ENCODE peak calls at places on chromosomes 12 and 14, in nine cellular contexts. A is psoas muscle, P is OCI-LY7, F is lower lobe of right lung, C is WERI-Rb-1, J is fibroblast of lung, Z is esophagus muscularis mucosa, U is tibial nerve, K is iPS DF 6.9. T is an unnamed sample. For H3K9me3, the result is how much of the 10 kb centered on the place peaks cover.

GRCh38 chr14:94079891-94080605 is 954 bp downstream of the DDX24 start:
- DNase-seq in A (no peak), P (no peak), F (no peak), C (peak), J (peak), Z (no peak), U (no peak), K (no peak), T (no peak)

GRCh38 chr14:96581026-96581425 is 78.8 kb downstream of the PAPOLA start:
- DNase-seq in A (no peak), P (no peak), F (no peak), C (no peak), J (no peak), Z (no peak), U (no peak), K (no peak), T (no peak)

GRCh38 chr12:18345021-18345735 is 83.9 kb downstream of the PIK3C2G start:
- DNase-seq in A (no peak), P (no peak), F (no peak), C (no peak), J (no peak), Z (no peak), U (no peak), K (no peak), T (no peak)

GRCh38 chr14:104240426-104241157 is 102.2 kb downstream of the KIF26A start:
- DNase-seq in A (no peak), P (peak), F (peak), C (no peak), J (no peak), Z (no peak), U (no peak), K (no peak), T (no peak)

GRCh38 chr14:59018978-59019377 is 169.5 kb upstream of the DAAM1 start:
- DNase-seq in A (no peak), P (no peak), F (no peak), C (peak), J (no peak), Z (no peak), U (no peak), K (peak), T (no peak)

GRCh38 chr14:95722525-95723190 is 8.7 kb upstream of the TCL1A start:
- DNase-seq in A (no peak), P (no peak), F (no peak), C (no peak), J (no peak), Z (peak), U (no peak), K (no peak), T (no peak)

GRCh38 chr14:72907886-72908285 is 14.0 kb upstream of the DPF3 start:
- DNase-seq in A (no peak), P (no peak), F (no peak), C (no peak), J (peak), Z (no peak), U (no peak), K (no peak), T (no peak)

GRCh38 chr14:68842298-68842697 is 49.4 kb upstream of the ZFP36L1 start:
- DNase-seq in A (no peak), P (no peak), F (no peak), C (no peak), J (peak), Z (peak), U (no peak), K (no peak), T (no peak)

GRCh38 chr12:20000229-20000869 is 368.0 kb upstream of the PDE3A start:
- DNase-seq in A (no peak), P (no peak), F (no peak), C (no peak), J (no peak), Z (no peak), U (no peak), K (no peak), T (no peak)

GRCh38 chr12:130708648-130709047 is 7.5 kb downstream of the RIMBP2 start:
- DNase-seq in A (no peak), P (no peak), F (no peak), C (no peak), J (no peak), Z (no peak), U (no peak), K (no peak), T (no peak)

GRCh38 chr14:68246074-68246980 is 426.7 kb downstream of the RAD51B start:
- DNase-seq in A (no peak), P (no peak), F (no peak), C (no peak), J (no peak), Z (no peak), U (no peak), K (no peak), T (no peak)

GRCh38 chr12:50211392-50212070 is 44.4 kb upstream of the CERS5 start:
- DNase-seq in A (no peak), P (peak), F (no peak), C (no peak), J (no peak), Z (no peak), U (no peak), K (no peak), T (no peak)

GRCh38 chr12:54300732-54301427 is at the start of gene NFE2:
- DNase-seq in A (peak), P (no peak), F (peak), C (peak), J (peak), Z (no peak), U (no peak), K (peak), T (no peak)

GRCh38 chr14:19920021-19920657 is at the start of gene OR4K5:
- DNase-seq in A (no peak), P (no peak), F (no peak), C (no peak), J (no peak), Z (no peak), U (no peak), K (no peak), T (no peak)

GRCh38 chr12:10901427-10901826 is 7.9 kb downstream of the TAS2R13 start:
- DNase-seq in A (no peak), P (no peak), F (no peak), C (no peak), J (no peak), Z (no peak), U (no peak), K (no peak), T (no peak)

GRCh38 chr12:88111074-88111652 is 30.7 kb downstream of the CEP290 start:
- DNase-seq in A (no peak), P (peak), F (no peak), C (no peak), J (peak), Z (no peak), U (no peak), K (peak), T (no peak)
- H3K9me3 ChIP-seq in A (under half), P (under half), F (under half), C (under half), J (under half), Z (under half), U (under half), K (under half), T (under half)

DNA sequence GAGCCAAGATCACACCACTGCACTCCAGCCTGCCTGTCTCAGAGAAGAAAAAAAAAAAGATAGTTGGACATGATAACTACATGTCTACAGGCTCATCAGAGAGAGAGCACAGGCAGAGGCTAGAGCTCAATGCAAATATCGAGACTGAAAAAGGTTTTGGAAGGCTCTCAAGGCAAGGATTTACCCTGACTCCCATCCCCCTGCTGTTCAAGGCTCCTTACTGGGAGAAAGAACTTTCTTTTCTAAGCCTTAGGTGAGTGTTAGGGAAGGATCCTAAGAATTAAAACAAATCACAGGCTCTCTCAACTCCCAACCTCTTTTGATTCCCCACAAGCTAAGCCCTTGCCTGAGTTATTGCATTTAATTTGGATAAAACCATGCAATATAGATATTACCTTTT is 525.1 kb downstream of the DIO2 start:
- DNase-seq in A (no peak), P (no peak), F (no peak), C (no peak), J (no peak), Z (no peak), U (no peak), K (no peak), T (no peak)
- H3K9me3 ChIP-seq in A (under half), P (under half), F (under half), C (under half), J (under half), Z (under half), U (under half), K (under half), T (under half)

GRCh38 chr12:38053113-38053512 is 263.5 kb upstream of the ALG10B start:
- DNase-seq in A (no peak), P (no peak), F (no peak), C (no peak), J (no peak), Z (no peak), U (no peak), K (no peak), T (no peak)
- H3K9me3 ChIP-seq in A (under half), P (under half), F (under half), C (under half), J (under half), Z (under half), U (under half), K (under half), T (under half)

GRCh38 chr12:79223761-79224160 is 359.2 kb downstream of the SYT1 start:
- DNase-seq in A (no peak), P (no peak), F (no peak), C (no peak), J (no peak), Z (no peak), U (no peak), K (no peak), T (no peak)
- H3K9me3 ChIP-seq in A (under half), P (under half), F (under half), C (under half), J (under half), Z (under half), U (under half), K (under half), T (under half)

GRCh38 chr14:79708426-79708825 is 502.9 kb downstream of the DIO2 start:
- DNase-seq in A (no peak), P (no peak), F (no peak), C (no peak), J (no peak), Z (no peak), U (no peak), K (no peak), T (no peak)

GRCh38 chr14:79708991-79709390 is 502.3 kb downstream of the DIO2 start:
- DNase-seq in A (no peak), P (no peak), F (no peak), C (no peak), J (no peak), Z (no peak), U (no peak), K (no peak), T (no peak)

GRCh38 chr14:79712302-79712950 is 498.9 kb downstream of the DIO2 start:
- DNase-seq in A (no peak), P (no peak), F (no peak), C (no peak), J (no peak), Z (no peak), U (no peak), K (no peak), T (no peak)
- H3K9me3 ChIP-seq in A (under half), P (under half), F (under half), C (under half), J (under half), Z (under half), U (under half), K (under half), T (under half)

GRCh38 chr12:71252473-71252872 is 94.7 kb upstream of the TSPAN8 start:
- DNase-seq in A (no peak), P (no peak), F (no peak), C (no peak), J (no peak), Z (no peak), U (no peak), K (no peak), T (no peak)

GRCh38 chr12:71250186-71250585 is 92.4 kb upstream of the TSPAN8 start:
- DNase-seq in A (no peak), P (no peak), F (no peak), C (no peak), J (no peak), Z (no peak), U (no peak), K (no peak), T (no peak)
- H3K9me3 ChIP-seq in A (under half), P (under half), F (under half), C (under half), J (under half), Z (under half), U (under half), K (under half), T (under half)

T was measured in T-helper 17 cell.